ENCODE peak calls at places on chromosomes 6 and 20, in four cellular contexts. V is HepG2, Q is K562, D is GM12878. W is an unnamed sample.

GRCh38 chr6:51842066-51842465 is 245.3 kb downstream of the PKHD1 start:
- DNase-seq in V (no peak), Q (no peak), D (no peak), W (no peak)

GRCh38 chr6:15061176-15061575 is 184.7 kb upstream of the JARID2 start:
- DNase-seq in V (no peak), Q (no peak), D (no peak), W (peak)

GRCh38 chr20:8386991-8387390 is 254.9 kb downstream of the PLCB1 start:
- DNase-seq in V (no peak), Q (no peak), D (no peak), W (no peak)

GRCh38 chr6:111237757-111238260 is 150.5 kb downstream of the SLC16A10 start:
- DNase-seq in V (no peak), Q (no peak), D (no peak), W (no peak)

GRCh38 chr20:41005361-41005729 is 23.3 kb upstream of the TOP1 start:
- DNase-seq in V (no peak), Q (no peak), D (no peak), W (no peak)

GRCh38 chr6:144284753-144285547 is at the start of gene UTRN:
- DNase-seq in V (peak), Q (peak), D (no peak), W (peak)

GRCh38 chr6:41367700-41368099 is 32.3 kb downstream of the NCR2 start:
- DNase-seq in V (peak), Q (peak), D (no peak), W (peak)

GRCh38 chr20:50278684-50279531 is 88.3 kb downstream of the CEBPB start:
- DNase-seq in V (peak), Q (peak), D (no peak), W (no peak)

GRCh38 chr6:165702669-165703068 is 39.6 kb upstream of the PDE10A start:
- DNase-seq in V (no peak), Q (no peak), D (no peak), W (no peak)

GRCh38 chr6:106444777-106445507 is 84.4 kb downstream of the CRYBG1 start:
- DNase-seq in V (peak), Q (peak), D (peak), W (no peak)

GRCh38 chr6:64034331-64034730 is 398.7 kb downstream of the PHF3 start:
- DNase-seq in V (no peak), Q (no peak), D (no peak), W (no peak)

GRCh38 chr6:27078734-27079357 is 168.7 kb upstream of the PRSS16 start:
- DNase-seq in V (peak), Q (peak), D (peak), W (peak)

GRCh38 chr20:3164763-3165410 is 5.2 kb upstream of the FASTKD5 start:
- DNase-seq in V (no peak), Q (no peak), D (no peak), W (no peak)

GRCh38 chr6:160137989-160138835 is 16.6 kb downstream of the SLC22A1 start:
- DNase-seq in V (peak), Q (peak), D (peak), W (peak)

GRCh38 chr20:63130654-63131577 is 85.0 kb downstream of the YTHDF1 start:
- DNase-seq in V (no peak), Q (no peak), D (no peak), W (peak)

GRCh38 chr20:51789434-51789833 is 12.9 kb downstream of the SALL4 start:
- DNase-seq in V (no peak), Q (no peak), D (no peak), W (no peak)

GRCh38 chr20:7742479-7742878 is 197.8 kb downstream of the HAO1 start:
- DNase-seq in V (no peak), Q (no peak), D (no peak), W (no peak)

GRCh38 chr6:143804835-143805239 is 38.3 kb upstream of the LTV1 start:
- DNase-seq in V (no peak), Q (peak), D (no peak), W (no peak)

GRCh38 chr6:145529582-145529981 is 205.7 kb downstream of the EPM2A start:
- DNase-seq in V (no peak), Q (no peak), D (no peak), W (no peak)

GRCh38 chr20:38842558-38842981 is 37.1 kb downstream of the PPP1R16B start:
- DNase-seq in V (no peak), Q (no peak), D (peak), W (no peak)

GRCh38 chr20:38706482-38706881 is 17.8 kb upstream of the SLC32A1 start:
- DNase-seq in V (no peak), Q (no peak), D (no peak), W (peak)

GRCh38 chr20:44646023-44646640 is 5.4 kb downstream of the ADA start:
- DNase-seq in V (no peak), Q (no peak), D (peak), W (no peak)

GRCh38 chr6:169885131-169885530 is 133.7 kb downstream of the ERMARD start:
- DNase-seq in V (no peak), Q (no peak), D (no peak), W (no peak)

GRCh38 chr20:24098886-24099285 is 110.3 kb upstream of the GGTLC1 start:
- DNase-seq in V (no peak), Q (no peak), D (no peak), W (no peak)

GRCh38 chr20:25233016-25233772 is 14.7 kb upstream of the PYGB start:
- DNase-seq in V (peak), Q (no peak), D (no peak), W (no peak)

GRCh38 chr20:19453781-19454310 is 241.4 kb downstream of the SLC24A3 start:
- DNase-seq in V (no peak), Q (no peak), D (no peak), W (no peak)

GRCh38 chr6:135121426-135121825 is 59.7 kb upstream of the MYB start:
- DNase-seq in V (no peak), Q (no peak), D (no peak), W (no peak)

GRCh38 chr20:63404129-63405085 is 43.3 kb upstream of the CHRNA4 start:
- DNase-seq in V (no peak), Q (no peak), D (no peak), W (no peak)

GRCh38 chr6:128605961-128606360 is 85.6 kb upstream of the PTPRK start:
- DNase-seq in V (no peak), Q (no peak), D (no peak), W (no peak)
- TF ChIP-seq CBFB in V (no peak), Q (no peak), D (no peak), W (no peak)

GRCh38 chr6:72863106-72863505 is 241.2 kb downstream of the KCNQ5 start:
- DNase-seq in V (no peak), Q (no peak), D (no peak), W (no peak)

GRCh38 chr6:72864236-72864635 is 242.4 kb downstream of the KCNQ5 start:
- DNase-seq in V (no peak), Q (no peak), D (no peak), W (no peak)

GRCh38 chr6:72858204-72858603 is 236.3 kb downstream of the KCNQ5 start:
- DNase-seq in V (no peak), Q (no peak), D (no peak), W (no peak)

GRCh38 chr6:72861935-72862432 is 240.1 kb downstream of the KCNQ5 start:
- DNase-seq in V (no peak), Q (no peak), D (peak), W (no peak)

GRCh38 chr6:72861059-72861458 is 239.2 kb downstream of the KCNQ5 start:
- DNase-seq in V (no peak), Q (no peak), D (no peak), W (no peak)
- TF ChIP-seq CBFB in V (no peak), Q (no peak), D (no peak), W (no peak)

GRCh38 chr20:57274299-57274698 is 7.9 kb upstream of the BMP7 start:
- DNase-seq in V (no peak), Q (no peak), D (no peak), W (no peak)
- TF ChIP-seq CBFB in V (no peak), Q (no peak), D (no peak), W (no peak)

GRCh38 chr20:59340186-59340885 is 39.9 kb downstream of the EDN3 start:
- DNase-seq in V (no peak), Q (no peak), D (no peak), W (no peak)
- TF ChIP-seq CBFB in V (no peak), Q (no peak), D (no peak), W (no peak)

GRCh38 chr6:33197431-33198048 is 2.9 kb downstream of the RXRB start:
- DNase-seq in V (peak), Q (peak), D (no peak), W (peak)
- TF ChIP-seq CBFB in V (no peak), Q (no peak), D (no peak), W (no peak)

GRCh38 chr20:5073154-5074049 is 46.4 kb downstream of the PCNA start:
- DNase-seq in V (peak), Q (no peak), D (no peak), W (peak)
- TF ChIP-seq CBFB in V (peak), Q (no peak), D (no peak), W (no peak)

W was measured in WTC11.